ENCODE peak calls at places on chromosomes 12 and 14, in nine cellular contexts. One of them, this sample, is unnamed.

GRCh38 chr14:64540208-64541202 is at the start of gene HSPA2:
- DNase-seq in nephron progenitor cell: peak
- DNase-seq in activated B cell treated with CpG ODN at 0.5 μM for 24 hours: peak
- DNase-seq in WTC11: peak
- DNase-seq in brain microvascular endothelial cell: peak
- DNase-seq in PC-3: peak
- DNase-seq in lower lobe of right lung: peak
- DNase-seq in neural crest cell: peak
- DNase-seq in GM12865: peak
- DNase-seq in this sample: peak

GRCh38 chr12:58269476-58269875 is 328.1 kb downstream of the ATP23 start:
- DNase-seq in PC-3: no peak
- DNase-seq in neural crest cell: no peak
- DNase-seq in GM12865: no peak
- DNase-seq in brain microvascular endothelial cell: no peak
- DNase-seq in nephron progenitor cell: no peak
- DNase-seq in activated B cell treated with CpG ODN at 0.5 μM for 24 hours: no peak
- DNase-seq in lower lobe of right lung: no peak
- DNase-seq in WTC11: no peak
- DNase-seq in this sample: no peak

GRCh38 chr12:132478845-132479244 is 11.1 kb upstream of the FBRSL1 start:
- DNase-seq in activated B cell treated with CpG ODN at 0.5 μM for 24 hours: no peak
- DNase-seq in WTC11: no peak
- DNase-seq in PC-3: peak
- DNase-seq in nephron progenitor cell: no peak
- DNase-seq in brain microvascular endothelial cell: no peak
- DNase-seq in lower lobe of right lung: no peak
- DNase-seq in GM12865: no peak
- DNase-seq in neural crest cell: no peak
- DNase-seq in this sample: no peak

GRCh38 chr12:127388985-127389384 is 878.0 kb upstream of the TMEM132C start:
- DNase-seq in lower lobe of right lung: no peak
- DNase-seq in brain microvascular endothelial cell: peak
- DNase-seq in activated B cell treated with CpG ODN at 0.5 μM for 24 hours: no peak
- DNase-seq in WTC11: no peak
- DNase-seq in GM12865: no peak
- DNase-seq in PC-3: peak
- DNase-seq in nephron progenitor cell: no peak
- DNase-seq in neural crest cell: no peak
- DNase-seq in this sample: peak

GRCh38 chr14:99808133-99808505 is 14.9 kb downstream of the EML1 start:
- DNase-seq in neural crest cell: no peak
- DNase-seq in GM12865: no peak
- DNase-seq in nephron progenitor cell: no peak
- DNase-seq in PC-3: no peak
- DNase-seq in activated B cell treated with CpG ODN at 0.5 μM for 24 hours: no peak
- DNase-seq in brain microvascular endothelial cell: no peak
- DNase-seq in WTC11: no peak
- DNase-seq in lower lobe of right lung: no peak
- DNase-seq in this sample: no peak

GRCh38 chr14:89641495-89642162 is 224.6 kb upstream of the FOXN3 start:
- DNase-seq in GM12865: peak
- DNase-seq in lower lobe of right lung: no peak
- DNase-seq in WTC11: no peak
- DNase-seq in nephron progenitor cell: no peak
- DNase-seq in activated B cell treated with CpG ODN at 0.5 μM for 24 hours: no peak
- DNase-seq in brain microvascular endothelial cell: no peak
- DNase-seq in neural crest cell: no peak
- DNase-seq in PC-3: no peak
- DNase-seq in this sample: no peak

GRCh38 chr14:24941719-24942118 is 108.2 kb downstream of the STXBP6 start:
- DNase-seq in activated B cell treated with CpG ODN at 0.5 μM for 24 hours: no peak
- DNase-seq in PC-3: no peak
- DNase-seq in GM12865: peak
- DNase-seq in nephron progenitor cell: no peak
- DNase-seq in neural crest cell: no peak
- DNase-seq in lower lobe of right lung: peak
- DNase-seq in brain microvascular endothelial cell: no peak
- DNase-seq in WTC11: peak
- DNase-seq in this sample: no peak

GRCh38 chr12:46998811-46999368 is 80.5 kb upstream of the PCED1B start:
- DNase-seq in GM12865: no peak
- DNase-seq in WTC11: no peak
- DNase-seq in nephron progenitor cell: no peak
- DNase-seq in brain microvascular endothelial cell: peak
- DNase-seq in PC-3: peak
- DNase-seq in activated B cell treated with CpG ODN at 0.5 μM for 24 hours: no peak
- DNase-seq in neural crest cell: no peak
- DNase-seq in lower lobe of right lung: no peak
- DNase-seq in this sample: no peak

GRCh38 chr12:107375231-107375630 is 281.9 kb upstream of the CRY1 start:
- DNase-seq in lower lobe of right lung: no peak
- DNase-seq in brain microvascular endothelial cell: no peak
- DNase-seq in PC-3: no peak
- DNase-seq in activated B cell treated with CpG ODN at 0.5 μM for 24 hours: no peak
- DNase-seq in WTC11: no peak
- DNase-seq in nephron progenitor cell: no peak
- DNase-seq in neural crest cell: no peak
- DNase-seq in GM12865: no peak
- DNase-seq in this sample: no peak

GRCh38 chr14:59905193-59905592 is 14.8 kb upstream of the LRRC9 start:
- DNase-seq in GM12865: no peak
- DNase-seq in activated B cell treated with CpG ODN at 0.5 μM for 24 hours: no peak
- DNase-seq in brain microvascular endothelial cell: peak
- DNase-seq in nephron progenitor cell: no peak
- DNase-seq in neural crest cell: no peak
- DNase-seq in WTC11: no peak
- DNase-seq in PC-3: peak
- DNase-seq in lower lobe of right lung: no peak
- DNase-seq in this sample: no peak

GRCh38 chr14:50829472-50830043 is 1.4 kb downstream of the NIN start:
- DNase-seq in PC-3: no peak
- DNase-seq in nephron progenitor cell: peak
- DNase-seq in WTC11: peak
- DNase-seq in activated B cell treated with CpG ODN at 0.5 μM for 24 hours: no peak
- DNase-seq in GM12865: no peak
- DNase-seq in lower lobe of right lung: no peak
- DNase-seq in brain microvascular endothelial cell: no peak
- DNase-seq in neural crest cell: no peak
- DNase-seq in this sample: no peak

GRCh38 chr12:97229036-97229435 is 233.6 kb upstream of the RMST start:
- DNase-seq in lower lobe of right lung: no peak
- DNase-seq in GM12865: no peak
- DNase-seq in PC-3: no peak
- DNase-seq in activated B cell treated with CpG ODN at 0.5 μM for 24 hours: no peak
- DNase-seq in nephron progenitor cell: no peak
- DNase-seq in brain microvascular endothelial cell: no peak
- DNase-seq in neural crest cell: no peak
- DNase-seq in WTC11: no peak
- DNase-seq in this sample: no peak

GRCh38 chr14:73293782-73294781 is 56.8 kb downstream of the PAPLN start:
- DNase-seq in nephron progenitor cell: no peak
- DNase-seq in lower lobe of right lung: no peak
- DNase-seq in GM12865: no peak
- DNase-seq in WTC11: no peak
- DNase-seq in activated B cell treated with CpG ODN at 0.5 μM for 24 hours: no peak
- DNase-seq in brain microvascular endothelial cell: no peak
- DNase-seq in PC-3: peak
- DNase-seq in neural crest cell: no peak
- DNase-seq in this sample: no peak

GRCh38 chr12:131682511-131682895 is 28.4 kb upstream of the SFSWAP start:
- DNase-seq in WTC11: no peak
- DNase-seq in neural crest cell: no peak
- DNase-seq in GM12865: peak
- DNase-seq in lower lobe of right lung: no peak
- DNase-seq in brain microvascular endothelial cell: no peak
- DNase-seq in nephron progenitor cell: no peak
- DNase-seq in PC-3: no peak
- DNase-seq in activated B cell treated with CpG ODN at 0.5 μM for 24 hours: no peak
- DNase-seq in this sample: no peak

GRCh38 chr12:48572326-48572725 is 2.5 kb upstream of the LALBA start:
- DNase-seq in WTC11: no peak
- DNase-seq in brain microvascular endothelial cell: no peak
- DNase-seq in neural crest cell: no peak
- DNase-seq in activated B cell treated with CpG ODN at 0.5 μM for 24 hours: no peak
- DNase-seq in lower lobe of right lung: no peak
- DNase-seq in PC-3: no peak
- DNase-seq in GM12865: no peak
- DNase-seq in nephron progenitor cell: no peak
- DNase-seq in this sample: no peak

GRCh38 chr14:74425525-74426201 is 347 bp downstream of the SYNDIG1L start:
- DNase-seq in GM12865: peak
- DNase-seq in brain microvascular endothelial cell: no peak
- DNase-seq in PC-3: peak
- DNase-seq in activated B cell treated with CpG ODN at 0.5 μM for 24 hours: peak
- DNase-seq in WTC11: peak
- DNase-seq in lower lobe of right lung: no peak
- DNase-seq in nephron progenitor cell: peak
- DNase-seq in neural crest cell: peak
- DNase-seq in this sample: no peak

DNA sequence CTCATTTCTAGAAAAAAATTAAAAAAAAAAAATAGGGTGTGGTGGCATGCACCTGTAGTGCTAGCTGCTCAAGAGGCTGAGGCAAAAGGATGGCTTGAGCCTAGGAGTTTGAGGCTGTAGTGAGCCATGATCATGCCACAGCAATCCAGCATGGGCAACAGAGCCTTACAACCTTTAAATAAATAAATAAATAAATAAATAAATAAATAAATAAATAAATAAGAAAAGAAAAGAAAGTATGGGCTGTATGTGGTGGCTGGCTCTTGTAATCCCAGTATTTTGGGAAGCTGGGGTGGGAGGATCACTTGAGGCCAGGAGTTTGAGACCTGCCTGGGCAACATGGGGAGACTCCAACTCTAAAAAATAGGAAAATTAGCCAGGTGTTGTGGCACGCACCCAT is 308.2 kb downstream of the ACSS3 start:
- DNase-seq in lower lobe of right lung: no peak
- DNase-seq in neural crest cell: no peak
- DNase-seq in activated B cell treated with CpG ODN at 0.5 μM for 24 hours: no peak
- DNase-seq in GM12865: no peak
- DNase-seq in PC-3: no peak
- DNase-seq in WTC11: no peak
- DNase-seq in brain microvascular endothelial cell: no peak
- DNase-seq in nephron progenitor cell: no peak
- DNase-seq in this sample: no peak
- TF ChIP-seq CTCF in lower lobe of right lung: no peak
- TF ChIP-seq CTCF in neural crest cell: no peak
- TF ChIP-seq CTCF in activated B cell treated with CpG ODN at 0.5 μM for 24 hours: no peak
- TF ChIP-seq CTCF in GM12865: no peak
- TF ChIP-seq CTCF in PC-3: no peak
- TF ChIP-seq CTCF in WTC11: no peak
- TF ChIP-seq CTCF in brain microvascular endothelial cell: no peak
- TF ChIP-seq CTCF in nephron progenitor cell: no peak
- TF ChIP-seq CTCF in this sample: no peak

DNA sequence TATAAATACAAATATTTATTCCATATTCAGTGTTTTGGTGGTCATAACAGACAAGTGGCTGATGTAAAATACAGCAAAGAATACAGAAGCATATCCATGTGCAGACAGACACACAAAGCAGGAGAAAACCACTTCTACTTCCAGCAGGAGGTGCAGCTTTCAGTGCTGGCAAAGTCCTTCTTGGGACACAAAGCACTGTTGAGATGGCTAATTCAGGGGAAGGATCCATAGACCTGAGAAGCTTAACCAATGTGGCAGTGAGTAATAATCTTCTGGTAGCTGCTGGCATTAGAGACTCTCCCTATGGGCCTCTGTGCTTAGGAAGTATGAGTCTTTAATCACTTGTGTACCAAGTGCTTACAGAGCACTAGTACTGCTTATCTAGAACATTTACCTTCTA is 26.8 kb downstream of the AMN1 start:
- DNase-seq in PC-3: peak
- DNase-seq in activated B cell treated with CpG ODN at 0.5 μM for 24 hours: no peak
- DNase-seq in nephron progenitor cell: no peak
- DNase-seq in WTC11: no peak
- DNase-seq in neural crest cell: no peak
- DNase-seq in lower lobe of right lung: no peak
- DNase-seq in GM12865: no peak
- DNase-seq in brain microvascular endothelial cell: no peak
- DNase-seq in this sample: no peak
- TF ChIP-seq CTCF in PC-3: peak
- TF ChIP-seq CTCF in activated B cell treated with CpG ODN at 0.5 μM for 24 hours: no peak
- TF ChIP-seq CTCF in nephron progenitor cell: no peak
- TF ChIP-seq CTCF in WTC11: no peak
- TF ChIP-seq CTCF in neural crest cell: no peak
- TF ChIP-seq CTCF in lower lobe of right lung: peak
- TF ChIP-seq CTCF in GM12865: no peak
- TF ChIP-seq CTCF in brain microvascular endothelial cell: peak
- TF ChIP-seq CTCF in this sample: peak

DNA sequence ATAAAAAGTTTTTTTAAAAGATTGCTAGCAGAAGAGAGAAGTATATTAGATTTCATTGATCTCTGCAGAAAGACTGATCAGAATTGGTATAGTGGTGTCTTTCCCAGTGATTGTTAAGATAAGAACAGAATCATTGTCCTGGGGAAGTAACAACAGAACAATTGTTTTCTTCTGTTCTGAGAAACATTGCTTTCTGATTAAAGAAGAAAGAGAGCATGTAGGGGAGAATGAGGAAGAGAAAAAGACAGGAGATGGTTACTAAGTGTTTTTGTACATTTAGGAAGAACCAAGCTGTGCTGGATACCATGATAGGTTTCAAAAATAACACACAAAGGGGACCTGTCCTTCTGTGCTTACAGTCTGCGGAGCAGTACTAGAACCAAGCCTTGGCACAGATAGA is 5.0 kb downstream of the USP30 start:
- DNase-seq in lower lobe of right lung: no peak
- DNase-seq in PC-3: no peak
- DNase-seq in neural crest cell: no peak
- DNase-seq in activated B cell treated with CpG ODN at 0.5 μM for 24 hours: no peak
- DNase-seq in nephron progenitor cell: no peak
- DNase-seq in GM12865: no peak
- DNase-seq in WTC11: no peak
- DNase-seq in brain microvascular endothelial cell: no peak
- DNase-seq in this sample: no peak
- TF ChIP-seq CTCF in lower lobe of right lung: no peak
- TF ChIP-seq CTCF in PC-3: no peak
- TF ChIP-seq CTCF in neural crest cell: no peak
- TF ChIP-seq CTCF in activated B cell treated with CpG ODN at 0.5 μM for 24 hours: no peak
- TF ChIP-seq CTCF in nephron progenitor cell: no peak
- TF ChIP-seq CTCF in GM12865: no peak
- TF ChIP-seq CTCF in WTC11: no peak
- TF ChIP-seq CTCF in brain microvascular endothelial cell: no peak
- TF ChIP-seq CTCF in this sample: no peak

GRCh38 chr12:57112492-57113294 is 1.5 kb upstream of the STAT6 start:
- DNase-seq in neural crest cell: no peak
- DNase-seq in brain microvascular endothelial cell: no peak
- DNase-seq in WTC11: no peak
- DNase-seq in nephron progenitor cell: no peak
- DNase-seq in GM12865: no peak
- DNase-seq in activated B cell treated with CpG ODN at 0.5 μM for 24 hours: no peak
- DNase-seq in lower lobe of right lung: no peak
- DNase-seq in PC-3: no peak
- DNase-seq in this sample: no peak
- TF ChIP-seq CTCF in neural crest cell: peak
- TF ChIP-seq CTCF in brain microvascular endothelial cell: no peak
- TF ChIP-seq CTCF in WTC11: no peak
- TF ChIP-seq CTCF in nephron progenitor cell: peak
- TF ChIP-seq CTCF in GM12865: peak
- TF ChIP-seq CTCF in activated B cell treated with CpG ODN at 0.5 μM for 24 hours: no peak
- TF ChIP-seq CTCF in lower lobe of right lung: peak
- TF ChIP-seq CTCF in PC-3: peak
- TF ChIP-seq CTCF in this sample: peak

This sample was measured in RWPE2.